ENCODE peak calls at places on chromosome 1, in four cellular contexts. C is stimulated activated CD4-positive, alpha-beta T cell treated with anti-CD3 and anti-CD28 coated beads, Interleukin-1b, Interleukin-23, amount 100 ng/mL, for 4 hours; J is HT1080; G is T-helper 2 cell. B is an unnamed sample.

GRCh38 chr1:15950763-15951295 is 25.1 kb downstream of the ZBTB17 start:
- DNase-seq in C (peak), J (no peak), G (peak), B (no peak)

GRCh38 chr1:8340456-8340855 is 22.5 kb downstream of the SLC45A1 start:
- DNase-seq in J (no peak), C (no peak), G (no peak), B (no peak)

GRCh38 chr1:175629318-175629694 is 114.1 kb downstream of the TNR start:
- DNase-seq in C (no peak), J (no peak), G (no peak), B (no peak)

GRCh38 chr1:89547563-89548485 is 23.2 kb downstream of the LRRC8B start:
- DNase-seq in C (no peak), G (peak), J (peak), B (no peak)

GRCh38 chr1:47508900-47509488 is 71.2 kb downstream of the FOXD2 start:
- DNase-seq in G (no peak), J (no peak), C (no peak), B (no peak)

GRCh38 chr1:113452921-113453770 is 62.8 kb downstream of the MAGI3 start:
- DNase-seq in J (peak), C (no peak), G (no peak), B (no peak)

GRCh38 chr1:21574464-21575151 is 65.4 kb downstream of the ALPL start:
- DNase-seq in C (no peak), J (peak), G (no peak), B (no peak)

GRCh38 chr1:177023710-177024109 is 140.8 kb downstream of the ASTN1 start:
- DNase-seq in C (no peak), G (no peak), J (no peak), B (no peak)

GRCh38 chr1:21323091-21323490 is 32.8 kb upstream of the ECE1 start:
- DNase-seq in C (no peak), J (no peak), G (no peak), B (no peak)

GRCh38 chr1:31581821-31582810 is 5.8 kb downstream of the TINAGL1 start:
- DNase-seq in C (no peak), G (no peak), J (no peak), B (no peak)

GRCh38 chr1:61285371-61285885 is 203.1 kb downstream of the NFIA start:
- DNase-seq in C (no peak), J (no peak), G (no peak), B (no peak)

GRCh38 chr1:27357281-27358037 is 9.3 kb downstream of the MAP3K6 start:
- DNase-seq in J (peak), C (peak), G (peak), B (peak)

GRCh38 chr1:26282694-26283019 is 2.8 kb downstream of the SH3BGRL3 start:
- DNase-seq in C (no peak), J (no peak), G (no peak), B (no peak)

GRCh38 chr1:180233191-180234011 is 3.3 kb downstream of the LHX4 start:
- DNase-seq in G (no peak), C (no peak), J (no peak), B (no peak)

GRCh38 chr1:150809651-150810050 is 1.6 kb upstream of the CTSK start:
- DNase-seq in C (no peak), J (peak), G (no peak), B (no peak)

GRCh38 chr1:190747643-190748186 is 270.1 kb upstream of the BRINP3 start:
- DNase-seq in G (no peak), C (no peak), J (no peak), B (no peak)

GRCh38 chr1:223233019-223233409 is 90.0 kb upstream of the TLR5 start:
- DNase-seq in G (no peak), J (no peak), C (no peak), B (no peak)

GRCh38 chr1:43414634-43415223 is 25.0 kb downstream of the SZT2 start:
- DNase-seq in G (peak), J (peak), C (peak), B (peak)

GRCh38 chr1:82269466-82269865 is 468.7 kb downstream of the ADGRL2 start:
- DNase-seq in J (peak), G (no peak), C (no peak), B (no peak)

GRCh38 chr1:228063251-228064191 is 19.0 kb upstream of the ARF1 start:
- DNase-seq in G (no peak), C (no peak), J (no peak), B (no peak)

GRCh38 chr1:218467101-218467728 is 122.1 kb downstream of the TGFB2 start:
- DNase-seq in G (no peak), J (no peak), C (no peak), B (no peak)

GRCh38 chr1:31939484-31940329 is 1.5 kb upstream of the PTP4A2 start:
- DNase-seq in C (peak), J (peak), G (peak), B (no peak)

GRCh38 chr1:234938924-234939323 is 189.7 kb downstream of the TOMM20 start:
- DNase-seq in G (no peak), J (no peak), C (no peak), B (no peak)

GRCh38 chr1:89260575-89261275 is 11.9 kb downstream of the GBP5 start:
- DNase-seq in J (peak), G (no peak), C (no peak), B (no peak)

GRCh38 chr1:162388615-162389014 is 7.1 kb downstream of the C1orf226 start:
- DNase-seq in G (no peak), J (no peak), C (no peak), B (no peak)

GRCh38 chr1:68791800-68792199 is 294.9 kb upstream of the DEPDC1 start:
- DNase-seq in G (no peak), C (no peak), J (no peak), B (no peak)

GRCh38 chr1:201329286-201329685 is 46.0 kb downstream of the PKP1 start:
- DNase-seq in G (no peak), C (no peak), J (no peak), B (no peak)

GRCh38 chr1:9413143-9413876 is 120.6 kb downstream of the SPSB1 start:
- DNase-seq in C (peak), J (peak), G (peak), B (no peak)

GRCh38 chr1:54052470-54052933 is 502 bp downstream of the TMEM59 start:
- DNase-seq in G (no peak), C (no peak), J (peak), B (peak)

GRCh38 chr1:171142451-171143121 is 42.5 kb upstream of the FMO2 start:
- DNase-seq in G (no peak), J (no peak), C (no peak), B (no peak)

GRCh38 chr1:15384301-15384901 is 25.3 kb upstream of the EFHD2 start:
- DNase-seq in C (no peak), G (no peak), J (no peak), B (peak)

GRCh38 chr1:15137807-15138206 is 15.7 kb upstream of the TMEM51 start:
- DNase-seq in G (no peak), J (no peak), C (no peak), B (no peak)

GRCh38 chr1:56965916-56966697 is at the start of gene C8B:
- DNase-seq in J (no peak), C (no peak), G (no peak), B (no peak)

GRCh38 chr1:238738942-238739341 is 647.4 kb upstream of the CHRM3 start:
- DNase-seq in G (no peak), J (no peak), C (no peak), B (no peak)

GRCh38 chr1:182246783-182247182 is 144.8 kb downstream of the GLUL start:
- DNase-seq in G (no peak), C (no peak), J (no peak), B (no peak)

B was measured in caudate nucleus.